ENCODE peak calls at places on chromosomes 16 and 17, in five cellular contexts. X is cardiac muscle cell; D is activated T-helper 9 cell treated with anti-CD3 and anti-CD28 coated beads, Interleukin-2, amount 50 U/mL, for 16 hours; Q is transverse colon; Y is RWPE1. O is an unnamed sample.

GRCh38 chr16:88293097-88293496 is 89.7 kb upstream of the ZNF469 start:
- DNase-seq in X (no peak), Y (no peak), Q (no peak), D (no peak), O (no peak)

GRCh38 chr16:50152386-50152806 is 710 bp upstream of the TENT4B start:
- DNase-seq in X (peak; percentile 34), Y (peak; percentile 17), D (peak; percentile 55), Q (peak; percentile 62), O (no peak)

GRCh38 chr17:78585231-78585630 is 8.0 kb upstream of the DNAH17 start:
- DNase-seq in Y (no peak), D (no peak), Q (no peak), X (no peak), O (no peak)

GRCh38 chr16:15610369-15610871 is 32.5 kb downstream of the MARF1 start:
- DNase-seq in Y (no peak), D (no peak), X (no peak), Q (no peak), O (peak; percentile 47)

GRCh38 chr17:37493249-37494027 is 3.7 kb downstream of the DUSP14 start:
- DNase-seq in Q (no peak), D (no peak), Y (no peak), X (no peak), O (peak; percentile 83)

GRCh38 chr16:58464047-58464915 is 35.7 kb upstream of the NDRG4 start:
- DNase-seq in Q (no peak), Y (no peak), X (peak; percentile 77), D (no peak), O (no peak)

GRCh38 chr16:73329363-73330306 is 281.7 kb upstream of the ZFHX3 start:
- DNase-seq in D (no peak), Y (no peak), Q (peak; percentile 10), X (peak; percentile 75), O (no peak)

GRCh38 chr17:44074231-44074910 is 3.8 kb downstream of the G6PC3 start:
- DNase-seq in X (no peak), Y (no peak), Q (no peak), D (no peak), O (no peak)

GRCh38 chr16:15963307-15963910 is 14.0 kb downstream of the ABCC1 start:
- DNase-seq in Y (no peak), X (no peak), Q (no peak), D (no peak), O (no peak)

GRCh38 chr16:47721016-47721673 is 260.0 kb downstream of the PHKB start:
- DNase-seq in Y (no peak), X (no peak), Q (no peak), D (no peak), O (no peak)

GRCh38 chr16:55989569-55989907 is 114.4 kb upstream of the CES5A start:
- DNase-seq in D (no peak), X (no peak), Y (no peak), Q (no peak), O (no peak)

GRCh38 chr16:49586466-49586865 is 212.9 kb downstream of the C16orf78 start:
- DNase-seq in Q (no peak), X (no peak), D (no peak), Y (no peak), O (no peak)

GRCh38 chr17:4163951-4164350 is 21.0 kb downstream of the CYB5D2 start:
- DNase-seq in X (no peak), Y (peak; percentile 20), Q (no peak), D (no peak), O (no peak)

GRCh38 chr16:31149894-31150890 is at the start of gene PRSS36:
- DNase-seq in D (no peak), Q (peak; percentile 35), X (no peak), Y (no peak), O (no peak)

GRCh38 chr16:87628940-87629339 is 26.6 kb downstream of the JPH3 start:
- DNase-seq in Y (peak; percentile 51), D (no peak), X (no peak), Q (no peak), O (peak; percentile 16)

GRCh38 chr16:57740423-57741071 is 5.0 kb downstream of the KATNB1 start:
- DNase-seq in D (no peak), X (no peak), Q (no peak), Y (no peak), O (no peak)

GRCh38 chr17:63139356-63139755 is 173.3 kb downstream of the TANC2 start:
- DNase-seq in Y (no peak), D (no peak), X (no peak), Q (no peak), O (no peak)

GRCh38 chr16:24773771-24774427 is 44.4 kb downstream of the TNRC6A start:
- DNase-seq in Y (no peak), Q (no peak), D (no peak), X (no peak), O (no peak)

GRCh38 chr17:80371196-80371595 is 43.8 kb upstream of the ENDOV start:
- DNase-seq in Q (no peak), X (no peak), Y (no peak), D (no peak), O (no peak)

GRCh38 chr17:68401288-68401687 is 56.0 kb downstream of the WIPI1 start:
- DNase-seq in Y (no peak), Q (no peak), X (no peak), D (no peak), O (no peak)

GRCh38 chr16:67542464-67542863 is 13.8 kb downstream of the RIPOR1 start:
- DNase-seq in X (no peak), Q (peak; percentile 55), D (peak; percentile 56), Y (peak; percentile 67), O (peak; percentile 54)

GRCh38 chr17:350706-351435 is 1.7 kb downstream of the RPH3AL start:
- DNase-seq in Q (peak; percentile 90), D (no peak), X (no peak), Y (peak; percentile 87), O (no peak)

GRCh38 chr16:87956771-87957279 is 5.6 kb downstream of the BANP start:
- DNase-seq in D (no peak), Q (no peak), Y (no peak), X (no peak), O (peak; percentile 40)

GRCh38 chr17:59914274-59914854 is 21.4 kb downstream of the RPS6KB1 start:
- DNase-seq in Y (peak; percentile 64), Q (no peak), X (peak; percentile 54), D (no peak), O (no peak)

GRCh38 chr17:45705123-45706009 is 78.8 kb upstream of the CRHR1 start:
- DNase-seq in Y (peak; percentile 91), D (no peak), X (no peak), Q (no peak), O (peak; percentile 4)

GRCh38 chr17:77999413-78000173 is 41.1 kb downstream of the TNRC6C start:
- DNase-seq in D (no peak), X (no peak), Y (no peak), Q (no peak), O (no peak)

GRCh38 chr17:7107012-7107754 is 7.4 kb downstream of the ASGR2 start:
- DNase-seq in D (no peak), Y (no peak), X (no peak), Q (no peak), O (no peak)